ENCODE peak calls at places on chromosomes 5 and 9, in five cellular contexts. R is IMR-90, L is neuronal stem cell, T is H9, G is H1. Z is an unnamed sample.

GRCh38 chr5:125220284-125220683 is 473.8 kb upstream of the ZNF608 start:
- DNase-seq in G (no peak), R (no peak), T (no peak), L (no peak), Z (no peak)

GRCh38 chr9:2723666-2724065 is 6.4 kb downstream of the KCNV2 start:
- DNase-seq in T (no peak), G (no peak), R (no peak), L (no peak), Z (no peak)

GRCh38 chr9:5957166-5957565 is 58.3 kb downstream of the RANBP6 start:
- DNase-seq in R (no peak), L (no peak), G (no peak), T (no peak), Z (no peak)

GRCh38 chr5:132226516-132227234 is 978 bp downstream of the P4HA2 start:
- DNase-seq in R (peak), T (peak), G (peak), L (no peak), Z (no peak)

GRCh38 chr5:160315968-160316367 is 3.6 kb upstream of the CCNJL start:
- DNase-seq in T (no peak), L (no peak), G (no peak), R (peak), Z (peak)

GRCh38 chr5:96433066-96433447 is at the start of gene PCSK1:
- DNase-seq in L (no peak), R (no peak), G (no peak), T (peak), Z (no peak)

GRCh38 chr9:130394814-130395470 is 49.8 kb upstream of the ASS1 start:
- DNase-seq in G (no peak), R (no peak), L (no peak), T (no peak), Z (no peak)

GRCh38 chr5:135950611-135951010 is 4.2 kb downstream of the LECT2 start:
- DNase-seq in R (peak), G (no peak), T (no peak), L (no peak), Z (peak)

GRCh38 chr5:9658726-9659125 is 28.6 kb upstream of the TAS2R1 start:
- DNase-seq in T (no peak), R (peak), G (no peak), L (no peak), Z (no peak)

GRCh38 chr5:54644226-54644625 is 126.7 kb downstream of the SNX18 start:
- DNase-seq in R (peak), L (no peak), T (no peak), G (no peak), Z (peak)

GRCh38 chr5:38467353-38468040 is 88.9 kb downstream of the LIFR start:
- DNase-seq in G (no peak), R (peak), L (no peak), T (no peak), Z (no peak)

GRCh38 chr9:116423149-116423548 is 264.0 kb upstream of the TRIM32 start:
- DNase-seq in L (no peak), R (no peak), G (no peak), T (no peak), Z (no peak)

GRCh38 chr9:119771336-119771735 is 402.1 kb upstream of the BRINP1 start:
- DNase-seq in L (no peak), R (no peak), T (no peak), G (no peak), Z (no peak)

GRCh38 chr9:85377751-85378289 is 363.9 kb downstream of the AGTPBP1 start:
- DNase-seq in R (no peak), L (no peak), G (no peak), T (no peak), Z (peak)

GRCh38 chr5:180160822-180161221 is 48.2 kb downstream of the RASGEF1C start:
- DNase-seq in G (no peak), R (no peak), L (no peak), T (no peak), Z (no peak)

GRCh38 chr5:118956727-118957126 is 31.6 kb downstream of the DTWD2 start:
- DNase-seq in T (no peak), G (no peak), R (peak), L (no peak), Z (peak)

GRCh38 chr9:70537084-70537483 is 122.6 kb upstream of the KLF9 start:
- DNase-seq in T (no peak), L (no peak), G (no peak), R (no peak), Z (no peak)

GRCh38 chr5:126395627-126396026 is 27.6 kb upstream of the GRAMD2B start:
- DNase-seq in G (no peak), R (no peak), T (no peak), L (no peak), Z (no peak)

GRCh38 chr5:36665638-36666037 is 59.2 kb downstream of the SLC1A3 start:
- DNase-seq in T (no peak), L (no peak), R (no peak), G (no peak), Z (no peak)
- H2BK120ac ChIP-seq in T (no peak), L (no peak), R (no peak), G (no peak), Z (no peak)

DNA sequence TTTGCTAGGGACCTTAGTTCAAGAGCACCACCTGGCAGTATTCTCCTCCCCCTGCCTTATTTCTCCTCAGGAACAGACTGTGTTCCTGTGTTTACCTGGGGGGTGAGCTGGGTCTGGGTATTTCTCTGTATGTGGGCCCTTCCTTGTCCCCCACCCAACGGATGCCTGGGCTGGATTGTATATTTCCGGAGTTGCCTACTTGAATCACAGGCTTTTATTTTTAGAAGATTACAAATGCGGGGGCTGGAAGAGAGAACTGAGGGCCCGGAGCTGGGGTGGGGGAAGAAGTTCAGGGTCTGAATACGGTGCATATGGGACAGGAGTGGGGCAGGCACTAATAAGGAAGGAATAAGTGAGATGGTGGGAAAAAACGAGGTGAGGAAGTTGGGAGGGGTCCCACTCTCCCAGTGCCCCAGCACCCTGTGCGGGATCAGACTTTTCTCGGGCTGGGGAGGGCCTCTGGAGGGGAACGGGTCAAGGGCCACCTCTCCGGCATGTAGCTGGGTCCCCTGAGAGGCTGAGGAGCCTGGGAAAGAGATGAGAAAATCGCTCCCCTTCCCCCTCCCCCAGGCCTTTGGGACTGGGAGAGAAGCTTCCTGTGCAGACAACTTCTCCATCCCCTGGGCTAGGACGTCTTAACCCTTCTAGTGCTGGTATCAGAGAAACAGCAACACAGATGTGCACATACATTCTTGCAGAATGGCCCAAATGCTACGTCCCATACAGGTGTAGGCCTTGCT is 42.1 kb downstream of the PCDH1 start:
- DNase-seq in L (no peak), G (no peak), T (peak), R (peak), Z (peak)
- H2BK15ac ChIP-seq in L (no peak), G (peak), T (no peak), R (peak), Z (no peak)

GRCh38 chr5:140205952-140206351 is 31.0 kb downstream of the CYSTM1 start:
- DNase-seq in L (no peak), R (no peak), T (peak), G (peak), Z (no peak)

GRCh38 chr5:140208065-140208464 is 33.1 kb downstream of the CYSTM1 start:
- DNase-seq in L (no peak), T (no peak), R (no peak), G (no peak), Z (no peak)

GRCh38 chr5:140207250-140207954 is 32.4 kb downstream of the CYSTM1 start:
- DNase-seq in R (no peak), L (no peak), G (no peak), T (no peak), Z (no peak)

GRCh38 chr5:140202610-140203009 is 27.6 kb downstream of the CYSTM1 start:
- DNase-seq in L (no peak), T (no peak), G (no peak), R (no peak), Z (no peak)

GRCh38 chr5:140205216-140205615 is 30.2 kb downstream of the CYSTM1 start:
- DNase-seq in L (no peak), G (no peak), R (no peak), T (no peak), Z (peak)
- H3K4me2 ChIP-seq in L (no peak), G (no peak), R (no peak), T (no peak), Z (no peak)

GRCh38 chr9:104094534-104095020 is 468 bp downstream of the SMC2 start:
- DNase-seq in G (no peak), L (no peak), T (no peak), R (no peak), Z (no peak)

GRCh38 chr9:104092192-104092591 is 1.9 kb upstream of the SMC2 start:
- DNase-seq in T (no peak), G (no peak), L (no peak), R (no peak), Z (no peak)

GRCh38 chr9:104093162-104093561 is 947 bp upstream of the SMC2 start:
- DNase-seq in G (no peak), R (peak), T (no peak), L (no peak), Z (no peak)

GRCh38 chr9:104091708-104092107 is 2.4 kb upstream of the SMC2 start:
- DNase-seq in L (no peak), R (peak), T (no peak), G (no peak), Z (peak)

GRCh38 chr9:104093647-104094533 is at the start of gene SMC2:
- DNase-seq in R (peak), L (peak), G (peak), T (peak), Z (peak)
- H2BK120ac ChIP-seq in R (peak), L (no peak), G (peak), T (peak), Z (peak)

DNA sequence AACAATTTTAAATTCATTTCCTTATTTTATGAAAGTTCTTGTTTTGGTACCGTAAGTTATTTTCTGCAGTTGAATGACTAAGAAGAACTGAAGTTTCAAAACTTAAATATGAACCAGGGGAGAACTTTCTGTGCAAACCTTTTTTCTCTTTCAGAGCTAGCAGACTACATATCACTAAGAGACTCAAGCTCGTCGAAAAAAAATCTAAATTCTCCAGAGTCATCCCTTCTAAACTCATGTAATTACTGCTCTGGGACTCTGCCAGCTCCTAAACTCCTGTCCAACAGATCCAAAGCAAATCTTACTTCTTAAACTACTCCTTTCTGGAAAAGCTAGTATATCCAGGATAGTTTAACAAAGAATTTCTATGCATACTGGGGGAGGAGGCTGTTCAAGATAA is 87.0 kb upstream of the NR5A1 start:
- DNase-seq in T (no peak), L (no peak), G (no peak), R (peak), Z (peak)
- H2BK15ac ChIP-seq in T (no peak), L (no peak), G (no peak), R (no peak), Z (no peak)

Z was measured in mesenchymal stem cell.